ENCODE peak calls at places on chromosome 9, in ten cellular contexts. W is neural progenitor cell, G is GM20000, C is HuH-7.5, U is cardiac muscle cell, I is T-helper 1 cell, H is cardiac fibroblast, V is ecto neural progenitor cell, M is SW480, D is progenitor cell of endocrine pancreas. O is an unnamed sample.
A peak's percentile ranks its signal among the peaks of the same experiment; 100 is the strongest.

GRCh38 chr9:83296123-83296522 is 233.2 kb upstream of the RASEF start:
- DNase-seq in W (peak; percentile 5), G (no peak), C (no peak), U (no peak), I (no peak), H (no peak), V (no peak), M (no peak), D (no peak), O (no peak)

GRCh38 chr9:20692554-20692953 is 8.5 kb downstream of the FOCAD start:
- DNase-seq in W (no peak), G (no peak), C (peak; percentile 6), U (peak; percentile 34), I (no peak), H (no peak), V (no peak), M (no peak), D (no peak), O (no peak)

GRCh38 chr9:126431112-126431742 is 104.6 kb downstream of the MVB12B start:
- DNase-seq in W (no peak), G (no peak), C (no peak), U (no peak), I (no peak), H (no peak), V (no peak), M (no peak), D (no peak), O (no peak)

GRCh38 chr9:21481470-21482057 is 549 bp downstream of the IFNE start:
- DNase-seq in W (no peak), G (no peak), C (no peak), U (no peak), I (no peak), H (no peak), V (no peak), M (no peak), D (no peak), O (no peak)

GRCh38 chr9:32508728-32509127 is 17.3 kb downstream of the RIGI start:
- DNase-seq in W (peak; percentile 42), G (no peak), C (no peak), U (no peak), I (no peak), H (no peak), V (no peak), M (no peak), D (no peak), O (no peak)

GRCh38 chr9:18877984-18878383 is 155.0 kb downstream of the SAXO1 start:
- DNase-seq in W (no peak), G (no peak), C (no peak), U (no peak), I (no peak), H (no peak), V (no peak), M (no peak), D (no peak), O (no peak)

GRCh38 chr9:85942913-85943729 is 2.2 kb downstream of the NAA35 start:
- DNase-seq in W (no peak), G (no peak), C (no peak), U (no peak), I (no peak), H (no peak), V (no peak), M (no peak), D (no peak), O (no peak)

GRCh38 chr9:97272072-97272471 is 35.4 kb upstream of the CCDC180 start:
- DNase-seq in W (no peak), G (no peak), C (no peak), U (no peak), I (no peak), H (no peak), V (no peak), M (no peak), D (no peak), O (no peak)

GRCh38 chr9:93677641-93678136 is 101.3 kb downstream of the PHF2 start:
- DNase-seq in W (no peak), G (no peak), C (no peak), U (no peak), I (no peak), H (no peak), V (no peak), M (no peak), D (peak; percentile 8), O (no peak)

GRCh38 chr9:98760231-98760630 is 36.1 kb downstream of the ANKS6 start:
- DNase-seq in W (no peak), G (no peak), C (no peak), U (no peak), I (no peak), H (no peak), V (no peak), M (no peak), D (no peak), O (no peak)

GRCh38 chr9:113913426-113914195 is 37.5 kb downstream of the ZNF618 start:
- DNase-seq in W (no peak), G (no peak), C (no peak), U (peak; percentile 48), I (no peak), H (peak; percentile 60), V (peak; percentile 38), M (no peak), D (no peak), O (no peak)

GRCh38 chr9:128528445-128529160 is 23.8 kb upstream of the SPTAN1 start:
- DNase-seq in W (no peak), G (no peak), C (no peak), U (peak; percentile 9), I (no peak), H (no peak), V (no peak), M (no peak), D (no peak), O (no peak)

GRCh38 chr9:130128251-130128650 is 44.0 kb upstream of the NCS1 start:
- DNase-seq in W (no peak), G (peak; percentile 40), C (no peak), U (peak; percentile 29), I (peak; percentile 64), H (no peak), V (no peak), M (no peak), D (no peak), O (no peak)

GRCh38 chr9:136578620-136578914 is 32.7 kb upstream of the NOTCH1 start:
- DNase-seq in W (no peak), G (no peak), C (no peak), U (no peak), I (no peak), H (no peak), V (no peak), M (no peak), D (no peak), O (no peak)

GRCh38 chr9:132192728-132193127 is 30.9 kb downstream of the NTNG2 start:
- DNase-seq in W (no peak), G (no peak), C (no peak), U (no peak), I (no peak), H (no peak), V (no peak), M (no peak), D (no peak), O (no peak)

GRCh38 chr9:108860764-108861163 is 1.3 kb upstream of the ACTL7A start:
- DNase-seq in W (no peak), G (no peak), C (no peak), U (no peak), I (no peak), H (no peak), V (no peak), M (peak; percentile 10), D (no peak), O (no peak)

GRCh38 chr9:69097053-69097452 is 61.5 kb downstream of the FXN start:
- DNase-seq in W (no peak), G (no peak), C (no peak), U (peak; percentile 89), I (no peak), H (peak; percentile 45), V (no peak), M (no peak), D (no peak), O (no peak)

GRCh38 chr9:91865041-91865440 is 85.0 kb downstream of the ROR2 start:
- DNase-seq in W (peak; percentile 81), G (no peak), C (no peak), U (no peak), I (no peak), H (no peak), V (no peak), M (peak; percentile 31), D (no peak), O (no peak)

GRCh38 chr9:87181670-87182069 is 234.4 kb upstream of the GAS1 start:
- DNase-seq in W (no peak), G (peak; percentile 19), C (no peak), U (no peak), I (no peak), H (no peak), V (no peak), M (no peak), D (no peak), O (no peak)

GRCh38 chr9:96450613-96451544 is 910 bp downstream of the HABP4 start:
- DNase-seq in W (peak; percentile 59), G (peak; percentile 44), C (peak; percentile 54), U (no peak), I (peak; percentile 43), H (peak; percentile 33), V (peak; percentile 67), M (peak; percentile 21), D (peak; percentile 22), O (peak; percentile 14)

GRCh38 chr9:118362123-118362522 is 657.9 kb downstream of the TLR4 start:
- DNase-seq in W (no peak), G (no peak), C (no peak), U (no peak), I (no peak), H (no peak), V (no peak), M (no peak), D (no peak), O (no peak)

GRCh38 chr9:106859957-106860715 is 2.8 kb upstream of the ZNF462 start:
- DNase-seq in W (peak; percentile 85), G (no peak), C (no peak), U (peak; percentile 57), I (no peak), H (peak; percentile 29), V (peak; percentile 85), M (peak; percentile 32), D (peak; percentile 39), O (no peak)

GRCh38 chr9:96169488-96169887 is 132.5 kb downstream of the HSD17B3 start:
- DNase-seq in W (peak; percentile 94), G (no peak), C (peak; percentile 64), U (peak; percentile 9), I (no peak), H (peak; percentile 11), V (peak; percentile 93), M (peak; percentile 78), D (peak; percentile 18), O (no peak)

GRCh38 chr9:28234899-28235277 is 661.6 kb upstream of the C9orf72 start:
- DNase-seq in W (no peak), G (no peak), C (no peak), U (peak; percentile 64), I (no peak), H (peak; percentile 19), V (no peak), M (no peak), D (no peak), O (no peak)

GRCh38 chr9:37082214-37082765 is 38.1 kb upstream of the ZCCHC7 start:
- DNase-seq in W (no peak), G (no peak), C (no peak), U (peak; percentile 12), I (no peak), H (no peak), V (no peak), M (no peak), D (no peak), O (no peak)

GRCh38 chr9:138074516-138074915 is 196.9 kb downstream of the CACNA1B start:
- DNase-seq in W (no peak), G (no peak), C (no peak), U (no peak), I (no peak), H (no peak), V (peak; percentile 32), M (no peak), D (no peak), O (no peak)

GRCh38 chr9:120693609-120694008 is 20.7 kb downstream of the MEGF9 start:
- DNase-seq in W (no peak), G (no peak), C (no peak), U (no peak), I (no peak), H (no peak), V (no peak), M (peak; percentile 31), D (no peak), O (no peak)

GRCh38 chr9:131382850-131383729 is 10.8 kb upstream of the PRRC2B start:
- DNase-seq in W (peak; percentile 93), G (no peak), C (peak; percentile 57), U (peak; percentile 84), I (no peak), H (peak; percentile 84), V (peak; percentile 76), M (peak; percentile 87), D (no peak), O (no peak)

O was measured in activated gamma-delta T cell.